ENCODE peak calls at places on chromosomes 2 and 18, in five cellular contexts. C is fibroblast of villous mesenchyme; J is CD4-positive, CD25-positive, alpha-beta regulatory T cell; F is neuronal stem cell; B is NCI-H1436. K is an unnamed sample.

GRCh38 chr2:12587729-12588522 is 128.8 kb upstream of the TRIB2 start:
- DNase-seq in C (peak; percentile 85), J (no peak), F (no peak), B (no peak), K (no peak)

GRCh38 chr2:159076233-159076632 is 107.8 kb downstream of the TANC1 start:
- DNase-seq in C (peak; percentile 95), J (no peak), F (no peak), B (no peak), K (no peak)

GRCh38 chr2:108542071-108542470 is 7.8 kb downstream of the LIMS1 start:
- DNase-seq in C (peak; percentile 79), J (no peak), F (no peak), B (no peak), K (no peak)

GRCh38 chr2:1717129-1717528 is 27.2 kb downstream of the PXDN start:
- DNase-seq in C (no peak), J (no peak), F (no peak), B (no peak), K (peak; percentile 35)

GRCh38 chr2:62966995-62967394 is 83.6 kb upstream of the OTX1 start:
- DNase-seq in C (no peak), J (no peak), F (no peak), B (no peak), K (no peak)

GRCh38 chr2:207126724-207127314 is 38.9 kb downstream of the KLF7 start:
- DNase-seq in C (peak; percentile 59), J (no peak), F (no peak), B (no peak), K (no peak)

GRCh38 chr2:174844295-174844708 is 80.0 kb upstream of the CHRNA1 start:
- DNase-seq in C (no peak), J (no peak), F (no peak), B (no peak), K (no peak)

GRCh38 chr2:119218478-119219064 is 5.1 kb upstream of the STEAP3 start:
- DNase-seq in C (peak; percentile 79), J (no peak), F (no peak), B (no peak), K (no peak)

GRCh38 chr2:19474128-19474527 is 115.7 kb upstream of the OSR1 start:
- DNase-seq in C (peak; percentile 85), J (no peak), F (no peak), B (no peak), K (no peak)

GRCh38 chr2:15808221-15808574 is 132.2 kb upstream of the MYCN start:
- DNase-seq in C (no peak), J (no peak), F (no peak), B (no peak), K (no peak)

GRCh38 chr2:28348149-28348567 is 44.5 kb upstream of the FOSL2 start:
- DNase-seq in C (no peak), J (peak; percentile 27), F (no peak), B (no peak), K (peak; percentile 86)

GRCh38 chr2:45990131-45990530 is 307.1 kb upstream of the EPAS1 start:
- DNase-seq in C (no peak), J (no peak), F (no peak), B (no peak), K (no peak)

GRCh38 chr2:56170988-56171387 is 12.8 kb upstream of the CCDC85A start:
- DNase-seq in C (no peak), J (no peak), F (no peak), B (no peak), K (no peak)

GRCh38 chr2:102703748-102704147 is 58.1 kb upstream of the TMEM182 start:
- DNase-seq in C (peak; percentile 7), J (no peak), F (peak; percentile 5), B (no peak), K (no peak)

GRCh38 chr2:235149240-235149641 is 197.4 kb downstream of the SH3BP4 start:
- DNase-seq in C (no peak), J (no peak), F (no peak), B (no peak), K (no peak)

GRCh38 chr2:55014962-55015939 is 35.0 kb downstream of the RTN4 start:
- DNase-seq in C (peak; percentile 79), J (peak; percentile 18), F (no peak), B (no peak), K (no peak)

GRCh38 chr2:112481050-112481527 is 867 bp upstream of the TTL start:
- DNase-seq in C (peak; percentile 83), J (peak; percentile 71), F (peak; percentile 67), B (peak; percentile 63), K (no peak)

GRCh38 chr18:52903858-52904257 is 563.9 kb downstream of the DCC start:
- DNase-seq in C (no peak), J (no peak), F (peak; percentile 45), B (peak; percentile 12), K (no peak)

GRCh38 chr2:180971811-180972210 is 8.6 kb upstream of the UBE2E3 start:
- DNase-seq in C (no peak), J (no peak), F (no peak), B (no peak), K (no peak)

GRCh38 chr2:120770176-120770575 is 34.5 kb downstream of the GLI2 start:
- DNase-seq in C (no peak), J (no peak), F (no peak), B (no peak), K (no peak)

GRCh38 chr18:51651761-51652160 is 454.3 kb upstream of the MEX3C start:
- DNase-seq in C (no peak), J (no peak), F (no peak), B (no peak), K (no peak)

GRCh38 chr2:56474412-56475158 is 290.8 kb downstream of the CCDC85A start:
- DNase-seq in C (peak; percentile 47), J (no peak), F (no peak), B (peak; percentile 29), K (no peak)

GRCh38 chr2:176637134-176637496 is 367.9 kb downstream of the MTX2 start:
- DNase-seq in C (no peak), J (no peak), F (peak; percentile 27), B (peak; percentile 19), K (no peak)

K was measured in mesenteric fat pad.